ENCODE peak calls at places on chromosomes 4 and X, in nine cellular contexts. One of them, this sample, is unnamed.

GRCh38 chr4:88759039-88759631 is 61.5 kb upstream of the NAP1L5 start:
- DNase-seq in MCF 10A: peak; percentile 54
- DNase-seq in spleen: no peak
- DNase-seq in cardiac fibroblast: peak; percentile 78
- DNase-seq in fibroblast of mammary gland: peak; percentile 86
- DNase-seq in A549: no peak
- DNase-seq in GM13976: no peak
- DNase-seq in CD4-positive, alpha-beta T cell: no peak
- DNase-seq in CD8-positive, alpha-beta T cell: no peak
- DNase-seq in this sample: no peak

GRCh38 chr4:56086561-56086960 is 137.8 kb downstream of the CEP135 start:
- DNase-seq in spleen: no peak
- DNase-seq in cardiac fibroblast: no peak
- DNase-seq in A549: no peak
- DNase-seq in fibroblast of mammary gland: no peak
- DNase-seq in GM13976: no peak
- DNase-seq in MCF 10A: no peak
- DNase-seq in CD4-positive, alpha-beta T cell: no peak
- DNase-seq in CD8-positive, alpha-beta T cell: no peak
- DNase-seq in this sample: no peak

GRCh38 chr4:6909970-6910339 is 329 bp downstream of the TBC1D14 start:
- DNase-seq in fibroblast of mammary gland: no peak
- DNase-seq in spleen: peak; percentile 93
- DNase-seq in cardiac fibroblast: no peak
- DNase-seq in MCF 10A: no peak
- DNase-seq in CD4-positive, alpha-beta T cell: peak; percentile 54
- DNase-seq in A549: no peak
- DNase-seq in GM13976: no peak
- DNase-seq in CD8-positive, alpha-beta T cell: peak; percentile 27
- DNase-seq in this sample: peak; percentile 38

GRCh38 chr4:119212964-119213606 is 572 bp downstream of the USP53 start:
- DNase-seq in fibroblast of mammary gland: peak; percentile 95
- DNase-seq in cardiac fibroblast: peak; percentile 96
- DNase-seq in CD4-positive, alpha-beta T cell: peak; percentile 62
- DNase-seq in GM13976: peak; percentile 78
- DNase-seq in MCF 10A: peak; percentile 95
- DNase-seq in A549: peak; percentile 91
- DNase-seq in spleen: peak; percentile 94
- DNase-seq in CD8-positive, alpha-beta T cell: peak; percentile 51
- DNase-seq in this sample: peak; percentile 78

GRCh38 chrX:53440101-53440500 is 5.9 kb upstream of the HSD17B10 start:
- DNase-seq in spleen: no peak
- DNase-seq in MCF 10A: no peak
- DNase-seq in CD8-positive, alpha-beta T cell: no peak
- DNase-seq in CD4-positive, alpha-beta T cell: no peak
- DNase-seq in fibroblast of mammary gland: no peak
- DNase-seq in A549: no peak
- DNase-seq in cardiac fibroblast: no peak
- DNase-seq in GM13976: no peak
- DNase-seq in this sample: no peak

GRCh38 chr4:53734584-53735363 is 143.5 kb upstream of the LNX1 start:
- DNase-seq in GM13976: no peak
- DNase-seq in A549: no peak
- DNase-seq in MCF 10A: peak; percentile 41
- DNase-seq in fibroblast of mammary gland: peak; percentile 85
- DNase-seq in CD8-positive, alpha-beta T cell: no peak
- DNase-seq in cardiac fibroblast: peak; percentile 84
- DNase-seq in CD4-positive, alpha-beta T cell: no peak
- DNase-seq in spleen: no peak
- DNase-seq in this sample: no peak

GRCh38 chrX:31223817-31224216 is 152.0 kb upstream of the FTHL17 start:
- DNase-seq in A549: no peak
- DNase-seq in spleen: no peak
- DNase-seq in CD8-positive, alpha-beta T cell: no peak
- DNase-seq in GM13976: peak; percentile 28
- DNase-seq in MCF 10A: peak; percentile 75
- DNase-seq in CD4-positive, alpha-beta T cell: no peak
- DNase-seq in fibroblast of mammary gland: peak; percentile 59
- DNase-seq in cardiac fibroblast: peak; percentile 78
- DNase-seq in this sample: no peak

GRCh38 chr4:131547506-131547981 is 1601.5 kb upstream of the PCDH10 start:
- DNase-seq in MCF 10A: no peak
- DNase-seq in fibroblast of mammary gland: no peak
- DNase-seq in spleen: no peak
- DNase-seq in CD8-positive, alpha-beta T cell: no peak
- DNase-seq in CD4-positive, alpha-beta T cell: no peak
- DNase-seq in A549: no peak
- DNase-seq in GM13976: no peak
- DNase-seq in cardiac fibroblast: no peak
- DNase-seq in this sample: no peak

GRCh38 chr4:83906561-83906960 is 370.7 kb downstream of the GPAT3 start:
- DNase-seq in GM13976: no peak
- DNase-seq in MCF 10A: peak; percentile 44
- DNase-seq in spleen: no peak
- DNase-seq in fibroblast of mammary gland: peak; percentile 44
- DNase-seq in A549: no peak
- DNase-seq in CD8-positive, alpha-beta T cell: no peak
- DNase-seq in cardiac fibroblast: peak; percentile 56
- DNase-seq in CD4-positive, alpha-beta T cell: no peak
- DNase-seq in this sample: no peak

GRCh38 chr4:83910693-83911092 is 374.8 kb downstream of the GPAT3 start:
- DNase-seq in GM13976: no peak
- DNase-seq in spleen: no peak
- DNase-seq in cardiac fibroblast: no peak
- DNase-seq in fibroblast of mammary gland: no peak
- DNase-seq in A549: no peak
- DNase-seq in MCF 10A: no peak
- DNase-seq in CD8-positive, alpha-beta T cell: no peak
- DNase-seq in CD4-positive, alpha-beta T cell: no peak
- DNase-seq in this sample: no peak

GRCh38 chr4:83905952-83906351 is 370.0 kb downstream of the GPAT3 start:
- DNase-seq in CD4-positive, alpha-beta T cell: no peak
- DNase-seq in A549: peak; percentile 17
- DNase-seq in CD8-positive, alpha-beta T cell: no peak
- DNase-seq in MCF 10A: no peak
- DNase-seq in spleen: no peak
- DNase-seq in fibroblast of mammary gland: no peak
- DNase-seq in GM13976: no peak
- DNase-seq in cardiac fibroblast: no peak
- DNase-seq in this sample: peak; percentile 39
- TF ChIP-seq CTCF in CD4-positive, alpha-beta T cell: no peak
- TF ChIP-seq CTCF in A549: no peak
- TF ChIP-seq CTCF in CD8-positive, alpha-beta T cell: no peak
- TF ChIP-seq CTCF in MCF 10A: no peak
- TF ChIP-seq CTCF in spleen: no peak
- TF ChIP-seq CTCF in fibroblast of mammary gland: peak; percentile 24
- TF ChIP-seq CTCF in GM13976: no peak
- TF ChIP-seq CTCF in cardiac fibroblast: peak; percentile 3
- TF ChIP-seq CTCF in this sample: peak; percentile 43

GRCh38 chr4:121823505-121824170 is at the start of gene CCNA2:
- DNase-seq in spleen: peak; percentile 97
- DNase-seq in CD8-positive, alpha-beta T cell: peak; percentile 95
- DNase-seq in fibroblast of mammary gland: peak; percentile 97
- DNase-seq in CD4-positive, alpha-beta T cell: peak; percentile 95
- DNase-seq in MCF 10A: peak; percentile 99
- DNase-seq in GM13976: peak; percentile 96
- DNase-seq in A549: peak; percentile 96
- DNase-seq in cardiac fibroblast: peak; percentile 98
- DNase-seq in this sample: peak; percentile 92

GRCh38 chr4:121824950-121825349 is 1.3 kb upstream of the CCNA2 start:
- DNase-seq in spleen: no peak
- DNase-seq in cardiac fibroblast: no peak
- DNase-seq in fibroblast of mammary gland: no peak
- DNase-seq in CD8-positive, alpha-beta T cell: no peak
- DNase-seq in CD4-positive, alpha-beta T cell: no peak
- DNase-seq in GM13976: no peak
- DNase-seq in MCF 10A: no peak
- DNase-seq in A549: no peak
- DNase-seq in this sample: no peak

GRCh38 chr4:121822047-121822446 is 1.6 kb downstream of the CCNA2 start:
- DNase-seq in CD4-positive, alpha-beta T cell: no peak
- DNase-seq in CD8-positive, alpha-beta T cell: no peak
- DNase-seq in cardiac fibroblast: no peak
- DNase-seq in MCF 10A: no peak
- DNase-seq in A549: no peak
- DNase-seq in spleen: no peak
- DNase-seq in GM13976: no peak
- DNase-seq in fibroblast of mammary gland: no peak
- DNase-seq in this sample: no peak

GRCh38 chr4:121824171-121824527 is 466 bp upstream of the CCNA2 start:
- DNase-seq in CD4-positive, alpha-beta T cell: no peak
- DNase-seq in MCF 10A: no peak
- DNase-seq in cardiac fibroblast: no peak
- DNase-seq in GM13976: no peak
- DNase-seq in A549: no peak
- DNase-seq in spleen: no peak
- DNase-seq in CD8-positive, alpha-beta T cell: no peak
- DNase-seq in fibroblast of mammary gland: no peak
- DNase-seq in this sample: no peak

DNA sequence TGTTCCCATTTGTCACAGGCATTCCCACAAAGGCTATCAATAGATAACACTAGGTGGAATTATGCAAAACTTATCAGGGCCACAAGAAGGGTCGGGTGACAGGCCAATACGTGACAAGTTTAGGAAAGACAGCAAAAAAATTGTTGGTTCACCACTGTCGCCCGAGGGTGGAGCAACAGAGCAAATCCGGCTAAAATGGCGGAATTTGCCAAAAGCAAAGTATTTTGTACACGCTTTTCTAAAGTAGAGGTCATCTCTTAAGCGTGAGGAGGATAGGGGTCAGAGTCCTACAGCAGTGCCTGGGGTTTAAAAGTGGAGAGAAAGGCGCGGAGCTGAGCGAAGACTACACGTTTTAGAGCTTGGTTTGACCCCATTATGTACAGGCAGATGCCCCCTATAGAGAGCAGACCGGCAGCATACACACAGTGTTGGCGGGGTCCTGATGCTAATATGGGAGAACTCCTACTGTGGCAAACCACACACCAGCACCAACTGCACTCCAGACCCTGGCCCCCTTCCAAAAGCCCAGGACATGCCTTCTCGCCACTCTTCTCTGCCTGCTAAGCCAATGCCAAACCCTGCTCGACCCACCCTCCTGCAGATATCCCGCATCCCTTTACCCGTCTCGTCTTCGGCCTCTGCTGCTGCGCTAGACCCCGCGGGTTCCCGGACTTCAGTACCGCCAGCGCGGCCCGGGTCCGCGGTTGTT is 733 bp downstream of the CCNA2 start:
- DNase-seq in spleen: no peak
- DNase-seq in CD8-positive, alpha-beta T cell: no peak
- DNase-seq in fibroblast of mammary gland: no peak
- DNase-seq in cardiac fibroblast: peak; percentile 31
- DNase-seq in MCF 10A: peak; percentile 47
- DNase-seq in CD4-positive, alpha-beta T cell: no peak
- DNase-seq in GM13976: peak; percentile 61
- DNase-seq in A549: peak; percentile 25
- DNase-seq in this sample: peak; percentile 36
- TF ChIP-seq CTCF in spleen: no peak
- TF ChIP-seq CTCF in CD8-positive, alpha-beta T cell: peak; percentile 24
- TF ChIP-seq CTCF in fibroblast of mammary gland: peak; percentile 12
- TF ChIP-seq CTCF in cardiac fibroblast: peak; percentile 10
- TF ChIP-seq CTCF in MCF 10A: no peak
- TF ChIP-seq CTCF in CD4-positive, alpha-beta T cell: peak; percentile 15
- TF ChIP-seq CTCF in GM13976: no peak
- TF ChIP-seq CTCF in A549: no peak
- TF ChIP-seq CTCF in this sample: peak; percentile 18

GRCh38 chr4:127793528-127793927 is 11.4 kb downstream of the HSPA4L start:
- DNase-seq in spleen: no peak
- DNase-seq in CD4-positive, alpha-beta T cell: no peak
- DNase-seq in fibroblast of mammary gland: no peak
- DNase-seq in CD8-positive, alpha-beta T cell: no peak
- DNase-seq in GM13976: no peak
- DNase-seq in cardiac fibroblast: no peak
- DNase-seq in A549: no peak
- DNase-seq in MCF 10A: no peak
- DNase-seq in this sample: no peak

GRCh38 chr4:127783026-127783769 is 1.1 kb downstream of the HSPA4L start:
- DNase-seq in CD4-positive, alpha-beta T cell: no peak
- DNase-seq in fibroblast of mammary gland: peak; percentile 65
- DNase-seq in cardiac fibroblast: peak; percentile 69
- DNase-seq in CD8-positive, alpha-beta T cell: no peak
- DNase-seq in spleen: peak; percentile 73
- DNase-seq in GM13976: no peak
- DNase-seq in MCF 10A: peak; percentile 95
- DNase-seq in A549: peak; percentile 64
- DNase-seq in this sample: peak; percentile 29

GRCh38 chr4:127783971-127784519 is 1.9 kb downstream of the HSPA4L start:
- DNase-seq in A549: no peak
- DNase-seq in GM13976: no peak
- DNase-seq in CD8-positive, alpha-beta T cell: no peak
- DNase-seq in fibroblast of mammary gland: no peak
- DNase-seq in MCF 10A: peak; percentile 39
- DNase-seq in CD4-positive, alpha-beta T cell: no peak
- DNase-seq in cardiac fibroblast: no peak
- DNase-seq in spleen: no peak
- DNase-seq in this sample: no peak

GRCh38 chr4:127788517-127788916 is 6.4 kb downstream of the HSPA4L start:
- DNase-seq in A549: peak; percentile 14
- DNase-seq in spleen: no peak
- DNase-seq in cardiac fibroblast: peak; percentile 13
- DNase-seq in GM13976: no peak
- DNase-seq in CD4-positive, alpha-beta T cell: no peak
- DNase-seq in CD8-positive, alpha-beta T cell: no peak
- DNase-seq in fibroblast of mammary gland: peak; percentile 12
- DNase-seq in MCF 10A: peak; percentile 27
- DNase-seq in this sample: no peak
- TF ChIP-seq CTCF in A549: no peak
- TF ChIP-seq CTCF in spleen: no peak
- TF ChIP-seq CTCF in cardiac fibroblast: peak; percentile 16
- TF ChIP-seq CTCF in GM13976: no peak
- TF ChIP-seq CTCF in CD4-positive, alpha-beta T cell: no peak
- TF ChIP-seq CTCF in CD8-positive, alpha-beta T cell: no peak
- TF ChIP-seq CTCF in fibroblast of mammary gland: peak; percentile 40
- TF ChIP-seq CTCF in MCF 10A: no peak
- TF ChIP-seq CTCF in this sample: no peak

GRCh38 chr4:15031197-15031596 is 28.9 kb downstream of the CPEB2 start:
- DNase-seq in fibroblast of mammary gland: peak; percentile 31
- DNase-seq in cardiac fibroblast: peak; percentile 36
- DNase-seq in MCF 10A: no peak
- DNase-seq in GM13976: no peak
- DNase-seq in spleen: no peak
- DNase-seq in CD4-positive, alpha-beta T cell: no peak
- DNase-seq in A549: no peak
- DNase-seq in CD8-positive, alpha-beta T cell: no peak
- DNase-seq in this sample: no peak

GRCh38 chr4:15031993-15032660 is 29.8 kb downstream of the CPEB2 start:
- DNase-seq in CD4-positive, alpha-beta T cell: no peak
- DNase-seq in fibroblast of mammary gland: peak; percentile 63
- DNase-seq in A549: no peak
- DNase-seq in CD8-positive, alpha-beta T cell: no peak
- DNase-seq in spleen: no peak
- DNase-seq in MCF 10A: no peak
- DNase-seq in GM13976: no peak
- DNase-seq in cardiac fibroblast: peak; percentile 80
- DNase-seq in this sample: no peak

GRCh38 chr4:15025693-15026092 is 23.4 kb downstream of the CPEB2 start:
- DNase-seq in CD4-positive, alpha-beta T cell: no peak
- DNase-seq in fibroblast of mammary gland: no peak
- DNase-seq in A549: no peak
- DNase-seq in CD8-positive, alpha-beta T cell: no peak
- DNase-seq in spleen: no peak
- DNase-seq in MCF 10A: no peak
- DNase-seq in GM13976: no peak
- DNase-seq in cardiac fibroblast: no peak
- DNase-seq in this sample: no peak

GRCh38 chr4:15024386-15024785 is 22.1 kb downstream of the CPEB2 start:
- DNase-seq in fibroblast of mammary gland: no peak
- DNase-seq in CD8-positive, alpha-beta T cell: no peak
- DNase-seq in cardiac fibroblast: peak; percentile 46
- DNase-seq in A549: no peak
- DNase-seq in MCF 10A: no peak
- DNase-seq in CD4-positive, alpha-beta T cell: no peak
- DNase-seq in spleen: no peak
- DNase-seq in GM13976: no peak
- DNase-seq in this sample: no peak

DNA sequence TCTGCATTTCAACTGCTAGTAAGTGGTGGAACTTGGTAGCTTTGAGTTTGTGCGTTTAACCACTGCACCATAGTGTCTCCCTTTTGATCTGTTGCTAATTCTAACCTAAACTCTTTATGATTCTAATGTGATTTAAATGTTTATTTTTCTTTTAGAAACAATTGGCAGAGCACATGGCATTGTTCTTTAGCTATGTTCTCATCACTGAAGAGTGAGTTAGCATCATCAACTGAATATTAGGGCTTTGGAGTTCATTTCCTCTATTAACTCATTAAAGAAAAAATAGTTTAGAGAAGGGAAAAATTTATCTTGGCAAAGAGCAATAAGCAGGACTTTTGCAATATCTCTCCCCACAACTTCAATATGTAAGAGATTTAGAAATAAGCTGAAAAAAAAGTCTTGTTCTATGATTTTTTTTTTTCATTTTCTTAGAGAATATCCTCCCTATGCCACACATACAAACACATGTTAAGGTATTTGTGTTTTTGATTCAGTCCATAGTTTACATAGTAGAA is 25.7 kb downstream of the CPEB2 start:
- DNase-seq in CD8-positive, alpha-beta T cell: no peak
- DNase-seq in cardiac fibroblast: peak; percentile 45
- DNase-seq in fibroblast of mammary gland: peak; percentile 17
- DNase-seq in A549: no peak
- DNase-seq in spleen: no peak
- DNase-seq in GM13976: no peak
- DNase-seq in MCF 10A: no peak
- DNase-seq in CD4-positive, alpha-beta T cell: no peak
- DNase-seq in this sample: no peak
- TF ChIP-seq CTCF in CD8-positive, alpha-beta T cell: no peak
- TF ChIP-seq CTCF in cardiac fibroblast: no peak
- TF ChIP-seq CTCF in fibroblast of mammary gland: no peak
- TF ChIP-seq CTCF in A549: no peak
- TF ChIP-seq CTCF in spleen: no peak
- TF ChIP-seq CTCF in GM13976: no peak
- TF ChIP-seq CTCF in MCF 10A: no peak
- TF ChIP-seq CTCF in CD4-positive, alpha-beta T cell: no peak
- TF ChIP-seq CTCF in this sample: no peak